ENCODE peak calls at places on chromosomes 13 and 19, in nine cellular contexts. Y is NCI-H1436 treated with DMSO at 0.1 percent for 48 hours; D is activated naive CD4-positive, alpha-beta T cell; I is spleen; H is stimulated activated CD8-positive, alpha-beta memory T cell treated with anti-CD3 and anti-CD28 coated beads, Interleukin-2, amount 100 ng/mL, for 1 hour; V is CD4-positive, CD25-positive, alpha-beta regulatory T cell; A is GM19239; E is T1000; S is SHP77. M is an unnamed sample.

GRCh38 chr13:94548382-94549240 is 47.3 kb downstream of the TGDS start:
- DNase-seq in V (peak; percentile 80), A (peak; percentile 2), I (peak; percentile 91), E (no peak), D (peak; percentile 14), S (peak; percentile 78), Y (no peak), H (no peak), M (no peak)

GRCh38 chr13:111850976-111851375 is 216.0 kb upstream of the SOX1 start:
- DNase-seq in S (no peak), Y (no peak), E (no peak), A (no peak), V (no peak), I (no peak), D (no peak), H (no peak), M (no peak)

GRCh38 chr19:50912727-50913716 is 1.8 kb upstream of the KLK4 start:
- DNase-seq in I (no peak), H (no peak), V (no peak), E (no peak), S (no peak), D (no peak), Y (no peak), A (no peak), M (no peak)

GRCh38 chr19:28468701-28469459 is 744.1 kb downstream of the UQCRFS1 start:
- DNase-seq in D (no peak), V (peak; percentile 7), E (no peak), A (no peak), I (peak; percentile 85), H (no peak), Y (no peak), S (peak; percentile 20), M (no peak)

GRCh38 chr19:16285769-16286564 is 38.7 kb upstream of the KLF2 start:
- DNase-seq in I (no peak), E (no peak), A (no peak), Y (no peak), D (no peak), V (no peak), H (no peak), S (no peak), M (no peak)

GRCh38 chr19:50556236-50557008 is 11.8 kb downstream of the LRRC4B start:
- DNase-seq in E (no peak), D (peak; percentile 71), A (peak; percentile 93), H (peak; percentile 33), S (peak; percentile 79), V (peak; percentile 61), I (peak; percentile 88), Y (no peak), M (no peak)

GRCh38 chr13:39773833-39774232 is 118.4 kb downstream of the COG6 start:
- DNase-seq in S (no peak), H (no peak), D (no peak), V (no peak), E (no peak), I (no peak), A (no peak), Y (no peak), M (no peak)

GRCh38 chr13:30908416-30908980 is 2.4 kb downstream of the MEDAG start:
- DNase-seq in S (no peak), I (no peak), D (no peak), E (no peak), A (no peak), H (no peak), V (no peak), Y (no peak), M (no peak)

GRCh38 chr13:24142453-24142852 is 18.1 kb upstream of the SPATA13 start:
- DNase-seq in Y (no peak), D (no peak), V (no peak), S (no peak), E (no peak), A (no peak), H (no peak), I (no peak), M (no peak)

GRCh38 chr19:48152552-48152951 is 17.6 kb downstream of the LIG1 start:
- DNase-seq in S (peak; percentile 14), H (peak; percentile 52), D (peak; percentile 35), Y (peak; percentile 32), A (peak; percentile 49), E (peak; percentile 11), V (peak; percentile 72), I (peak; percentile 80), M (no peak)

GRCh38 chr13:105363747-105364177 is 1171.7 kb downstream of the EFNB2 start:
- DNase-seq in Y (peak; percentile 47), S (no peak), E (no peak), V (no peak), A (no peak), H (no peak), D (no peak), I (no peak), M (no peak)

GRCh38 chr19:55585658-55586339 is 5.2 kb upstream of the ZNF579 start:
- DNase-seq in D (peak; percentile 21), Y (peak; percentile 94), A (no peak), H (no peak), E (peak; percentile 51), V (no peak), I (peak; percentile 89), S (peak; percentile 67), M (no peak)

GRCh38 chr13:57988276-57988675 is 356.7 kb downstream of the PCDH17 start:
- DNase-seq in A (no peak), Y (no peak), E (no peak), V (no peak), D (no peak), I (no peak), S (no peak), H (no peak), M (no peak)

GRCh38 chr13:39493966-39494365 is 109.0 kb downstream of the LHFPL6 start:
- DNase-seq in D (no peak), H (no peak), Y (no peak), S (no peak), I (no peak), V (no peak), E (no peak), A (no peak), M (no peak)

GRCh38 chr19:46600393-46601317 is 475 bp upstream of the CALM3 start:
- DNase-seq in E (peak; percentile 96), S (peak; percentile 88), I (peak; percentile 97), V (peak; percentile 99), H (peak; percentile 94), D (peak; percentile 96), A (peak; percentile 84), Y (peak; percentile 61), M (peak; percentile 98)

GRCh38 chr19:55578761-55579747 is 1.6 kb downstream of the ZNF579 start:
- DNase-seq in S (no peak), I (no peak), E (no peak), A (no peak), Y (no peak), V (no peak), D (no peak), H (no peak), M (no peak)

GRCh38 chr13:113765241-113765910 is 6.3 kb downstream of the TMEM255B start:
- DNase-seq in E (no peak), Y (no peak), H (no peak), I (peak; percentile 39), D (no peak), A (no peak), V (no peak), S (no peak), M (no peak)

GRCh38 chr19:12774588-12775555 is at the start of gene HOOK2:
- DNase-seq in H (no peak), D (no peak), A (no peak), S (no peak), V (peak; percentile 33), Y (peak; percentile 42), I (peak; percentile 93), E (no peak), M (no peak)

GRCh38 chr19:48624791-48625723 is 5.8 kb downstream of the SPHK2 start:
- DNase-seq in H (no peak), E (no peak), D (no peak), Y (no peak), S (no peak), A (no peak), V (no peak), I (peak; percentile 84), M (no peak)

GRCh38 chr19:8393871-8394250 is 3.7 kb downstream of the RAB11B start:
- DNase-seq in Y (no peak), V (no peak), A (no peak), S (no peak), D (no peak), E (no peak), I (no peak), H (no peak), M (no peak)

GRCh38 chr19:1361601-1362384 is 21.9 kb upstream of the NDUFS7 start:
- DNase-seq in S (no peak), D (no peak), H (no peak), V (no peak), A (no peak), E (no peak), Y (no peak), I (no peak), M (no peak)

GRCh38 chr13:51818771-51819511 is 15.0 kb upstream of the DHRS12 start:
- DNase-seq in D (peak; percentile 19), E (no peak), H (no peak), S (no peak), A (no peak), I (no peak), V (no peak), Y (no peak), M (no peak)

GRCh38 chr13:46687810-46688209 is 109.2 kb downstream of the ESD start:
- DNase-seq in D (no peak), I (no peak), A (no peak), S (no peak), Y (no peak), H (no peak), V (no peak), E (no peak), M (no peak)

GRCh38 chr13:51659276-51660127 is 75.2 kb downstream of the WDFY2 start:
- DNase-seq in D (no peak), I (no peak), V (no peak), A (no peak), S (no peak), Y (no peak), E (no peak), H (no peak), M (no peak)

GRCh38 chr13:60788156-60788829 is 391.3 kb downstream of the TDRD3 start:
- DNase-seq in E (peak; percentile 19), A (no peak), D (no peak), V (no peak), Y (no peak), I (no peak), H (no peak), S (no peak), M (no peak)

GRCh38 chr13:105312906-105313305 is 1222.6 kb downstream of the EFNB2 start:
- DNase-seq in H (no peak), A (no peak), S (no peak), I (no peak), D (no peak), E (no peak), Y (no peak), V (no peak), M (no peak)

GRCh38 chr19:48663667-48664066 is 9.2 kb downstream of the NTN5 start:
- DNase-seq in Y (no peak), E (no peak), V (no peak), S (no peak), I (no peak), A (no peak), H (no peak), D (no peak), M (no peak)

GRCh38 chr19:56964526-56964925 is 124.0 kb upstream of the PEG3 start:
- DNase-seq in E (no peak), D (no peak), V (no peak), I (no peak), A (no peak), S (no peak), Y (no peak), H (no peak), M (no peak)

GRCh38 chr19:28307460-28307859 is 905.5 kb downstream of the UQCRFS1 start:
- DNase-seq in I (no peak), A (no peak), S (no peak), Y (no peak), E (no peak), D (no peak), V (no peak), H (no peak), M (no peak)

GRCh38 chr13:94291631-94292322 is 187.7 kb downstream of the DCT start:
- DNase-seq in Y (no peak), H (no peak), I (no peak), E (no peak), V (no peak), D (no peak), A (no peak), S (no peak), M (no peak)

GRCh38 chr19:31272707-31273106 is 76.5 kb downstream of the TSHZ3 start:
- DNase-seq in I (peak; percentile 21), V (no peak), A (no peak), H (no peak), S (no peak), Y (no peak), D (no peak), E (no peak), M (no peak)